ENCODE peak calls at places on chromosomes 6 and 20, in five cellular contexts. R is left cardiac atrium, I is amniotic stem cell, S is GM20000, U is non-pigmented ciliary epithelial cell. L is an unnamed sample.

GRCh38 chr20:37803476-37804307 is 99.2 kb upstream of the VSTM2L start:
- DNase-seq in U (no peak), S (peak), I (no peak), R (no peak), L (no peak)

GRCh38 chr20:13458860-13459451 is 179.8 kb downstream of the TASP1 start:
- DNase-seq in U (no peak), R (no peak), I (no peak), S (peak), L (peak)

GRCh38 chr6:21050930-21051329 is 516.7 kb downstream of the CDKAL1 start:
- DNase-seq in R (no peak), S (no peak), U (no peak), I (no peak), L (no peak)

GRCh38 chr6:74410630-74411029 is 714.6 kb downstream of the CD109 start:
- DNase-seq in I (no peak), U (no peak), S (no peak), R (no peak), L (no peak)

GRCh38 chr20:45970646-45971424 is 1.2 kb downstream of the ZNF335 start:
- DNase-seq in I (no peak), S (peak), U (no peak), R (no peak), L (no peak)

GRCh38 chr6:168124921-168125320 is 45.9 kb upstream of the FRMD1 start:
- DNase-seq in I (no peak), U (no peak), S (no peak), R (no peak), L (no peak)

GRCh38 chr6:36804549-36804948 is 34.7 kb downstream of the CPNE5 start:
- DNase-seq in I (no peak), S (no peak), R (no peak), U (no peak), L (no peak)

GRCh38 chr20:41996951-41997350 is 378.8 kb upstream of the CHD6 start:
- DNase-seq in S (no peak), R (no peak), I (no peak), U (no peak), L (no peak)

GRCh38 chr20:57748601-57749130 is 38.9 kb upstream of the PMEPA1 start:
- DNase-seq in R (peak), I (peak), U (peak), S (peak), L (peak)

GRCh38 chr6:52183131-52183530 is 3.0 kb upstream of the IL17A start:
- DNase-seq in S (no peak), I (no peak), U (no peak), R (no peak), L (no peak)

GRCh38 chr6:70310063-70310694 is 7.3 kb upstream of the COL9A1 start:
- DNase-seq in I (peak), S (peak), U (peak), R (no peak), L (peak)

GRCh38 chr20:52484438-52484837 is 292.9 kb upstream of the ZFP64 start:
- DNase-seq in R (no peak), S (no peak), I (peak), U (no peak), L (peak)

GRCh38 chr6:36599791-36600209 is 5.6 kb downstream of the SRSF3 start:
- DNase-seq in S (no peak), R (peak), I (no peak), U (no peak), L (no peak)

GRCh38 chr6:168053957-168054471 is 25.0 kb downstream of the FRMD1 start:
- DNase-seq in S (no peak), I (no peak), R (no peak), U (no peak), L (no peak)

GRCh38 chr6:73969982-73970960 is 274.3 kb downstream of the CD109 start:
- DNase-seq in U (peak), R (no peak), S (no peak), I (peak), L (no peak)

GRCh38 chr6:42086046-42086664 is 35.8 kb downstream of the TAF8 start:
- DNase-seq in S (no peak), R (no peak), U (no peak), I (no peak), L (no peak)

GRCh38 chr20:36852187-36852586 is 23.8 kb upstream of the TLDC2 start:
- DNase-seq in R (no peak), I (no peak), U (no peak), S (peak), L (no peak)

GRCh38 chr20:35192071-35192872 is 20.4 kb downstream of the PROCR start:
- DNase-seq in U (no peak), R (peak), S (no peak), I (no peak), L (no peak)

GRCh38 chr6:151197556-151197955 is 42.2 kb upstream of the AKAP12 start:
- DNase-seq in S (no peak), R (no peak), U (no peak), I (no peak), L (no peak)

GRCh38 chr6:1496836-1497592 is 107.6 kb downstream of the FOXF2 start:
- DNase-seq in I (no peak), R (no peak), S (no peak), U (no peak), L (no peak)

GRCh38 chr6:21413428-21413827 is 180.1 kb upstream of the SOX4 start:
- DNase-seq in U (no peak), S (no peak), I (no peak), R (no peak), L (no peak)

GRCh38 chr6:40356242-40356910 is 230.8 kb downstream of the LRFN2 start:
- DNase-seq in U (no peak), R (no peak), S (no peak), I (no peak), L (no peak)

GRCh38 chr20:25378189-25378883 is 12.3 kb downstream of the ABHD12 start:
- DNase-seq in I (no peak), R (no peak), U (no peak), S (no peak), L (no peak)

GRCh38 chr20:23622839-23623343 is 14.9 kb downstream of the CST3 start:
- DNase-seq in U (peak), R (peak), S (no peak), I (peak), L (peak)

GRCh38 chr6:125611573-125612399 is 137.6 kb upstream of the HEY2 start:
- DNase-seq in U (no peak), I (no peak), S (no peak), R (peak), L (no peak)

GRCh38 chr20:6525447-6526303 is 241.8 kb upstream of the BMP2 start:
- DNase-seq in R (no peak), S (no peak), I (no peak), U (no peak), L (no peak)

L was measured in HS-27A.